ENCODE peak calls at places on chromosomes 3 and 15, in nine cellular contexts. C is posterior vena cava; Y is GM13977; A is fibroblast of the conjunctiva; E is NT2/D1; F is ecto neural progenitor cell; D is GM23248; T is AG08396; Z is stimulated activated CD4-positive, alpha-beta T cell treated with anti-CD3 and anti-CD28 coated beads, Interleukin-4, amount 100 ng/mL, for 4 hours. B is an unnamed sample.

GRCh38 chr15:91426412-91426811 is 326.4 kb downstream of the SV2B start:
- DNase-seq in Z (no peak), F (no peak), Y (no peak), C (no peak), T (no peak), A (no peak), D (no peak), E (no peak), B (no peak)

GRCh38 chr15:39939487-39940452 is 5.9 kb downstream of the EIF2AK4 start:
- DNase-seq in C (no peak), F (no peak), Z (no peak), A (no peak), Y (no peak), D (peak), T (no peak), E (no peak), B (no peak)

GRCh38 chr3:99862208-99862607 is 44.5 kb downstream of the CMSS1 start:
- DNase-seq in A (no peak), F (no peak), T (peak), E (no peak), Y (no peak), Z (no peak), D (peak), C (no peak), B (no peak)

GRCh38 chr3:52518723-52519444 is 14.8 kb downstream of the NT5DC2 start:
- DNase-seq in A (no peak), D (peak), F (no peak), Z (no peak), Y (no peak), T (no peak), C (no peak), E (no peak), B (no peak)

GRCh38 chr3:45583021-45583851 is 11.3 kb upstream of the LIMD1 start:
- DNase-seq in T (no peak), E (no peak), Y (no peak), D (no peak), C (peak), A (no peak), Z (no peak), F (no peak), B (no peak)

GRCh38 chr3:29346828-29347227 is 66.0 kb downstream of the RBMS3 start:
- DNase-seq in Z (no peak), C (no peak), E (no peak), A (peak), Y (no peak), D (peak), F (no peak), T (no peak), B (no peak)

GRCh38 chr3:14377838-14378169 is 24.6 kb upstream of the SLC6A6 start:
- DNase-seq in C (no peak), A (no peak), F (no peak), D (no peak), T (no peak), E (no peak), Y (no peak), Z (no peak), B (no peak)

GRCh38 chr15:88537591-88538317 is 8.7 kb downstream of the DET1 start:
- DNase-seq in D (no peak), C (no peak), Z (no peak), Y (no peak), E (no peak), F (no peak), A (no peak), T (no peak), B (no peak)

GRCh38 chr3:46659285-46659684 is 34.2 kb downstream of the ALS2CL start:
- DNase-seq in C (no peak), F (peak), D (no peak), Z (no peak), T (no peak), A (no peak), E (peak), Y (no peak), B (no peak)

GRCh38 chr15:40739854-40740253 is 15.2 kb downstream of the RMDN3 start:
- DNase-seq in Z (no peak), Y (no peak), C (no peak), F (no peak), D (no peak), T (no peak), E (no peak), A (no peak), B (no peak)